ENCODE peak calls at places on chromosomes 4 and X, in five cellular contexts. O is T-helper 2 cell, H is NCI-H460, L is substantia nigra, A is AG04449. E is an unnamed sample.

GRCh38 chrX:28398352-28398751 is 188.9 kb upstream of the IL1RAPL1 start:
- DNase-seq in H (no peak), A (no peak), L (no peak), O (no peak), E (no peak)

GRCh38 chr4:6668391-6668790 is 25.3 kb upstream of the S100P start:
- DNase-seq in A (peak), H (no peak), O (no peak), L (no peak), E (no peak)

GRCh38 chr4:79757580-79757979 is 315.4 kb downstream of the ANTXR2 start:
- DNase-seq in H (no peak), L (no peak), O (no peak), A (no peak), E (no peak)

GRCh38 chrX:129743835-129744234 is 5.1 kb downstream of the XPNPEP2 start:
- DNase-seq in A (no peak), L (no peak), O (no peak), H (no peak), E (no peak)

GRCh38 chr4:121246698-121247097 is 82.6 kb upstream of the TNIP3 start:
- DNase-seq in H (no peak), A (no peak), L (no peak), O (no peak), E (no peak)

GRCh38 chr4:48831532-48832015 is 686 bp downstream of the OCIAD1 start:
- DNase-seq in A (no peak), H (no peak), L (no peak), O (no peak), E (no peak)

GRCh38 chr4:188341428-188341827 is 202.2 kb downstream of the TRIML1 start:
- DNase-seq in L (no peak), H (no peak), A (no peak), O (no peak), E (no peak)

GRCh38 chr4:26150948-26151347 is 169.9 kb upstream of the RBPJ start:
- DNase-seq in L (no peak), A (no peak), O (no peak), H (no peak), E (no peak)

GRCh38 chrX:155819525-155819924 is 61.6 kb upstream of the VAMP7 start:
- DNase-seq in H (no peak), L (no peak), O (no peak), A (no peak), E (no peak)

GRCh38 chrX:20361081-20361889 is 94.6 kb upstream of the RPS6KA3 start:
- DNase-seq in L (no peak), O (no peak), H (no peak), A (no peak), E (no peak)

GRCh38 chrX:18351774-18352173 is 2.7 kb downstream of the SCML2 start:
- DNase-seq in A (no peak), L (no peak), O (no peak), H (no peak), E (no peak)

GRCh38 chr4:23717528-23718248 is 172.2 kb downstream of the PPARGC1A start:
- DNase-seq in A (no peak), L (no peak), O (no peak), H (peak), E (no peak)

GRCh38 chr4:140071806-140072205 is 82.2 kb downstream of the MAML3 start:
- DNase-seq in L (no peak), A (peak), H (no peak), O (peak), E (no peak)

GRCh38 chr4:110270492-110271197 is 72.2 kb upstream of the ELOVL6 start:
- DNase-seq in O (no peak), A (peak), H (no peak), L (no peak), E (no peak)

GRCh38 chr4:43330288-43330687 is 437.8 kb downstream of the GRXCR1 start:
- DNase-seq in A (no peak), O (no peak), L (no peak), H (no peak), E (no peak)

GRCh38 chr4:113539408-113539807 is 222.1 kb downstream of the CAMK2D start:
- DNase-seq in A (peak), L (no peak), O (no peak), H (no peak), E (no peak)

GRCh38 chrX:31199051-31199769 is 127.4 kb upstream of the FTHL17 start:
- DNase-seq in O (no peak), L (no peak), A (peak), H (no peak), E (no peak)

E was measured in heart right ventricle.